ENCODE peak calls at places on chromosomes 12 and 14, in four cellular contexts. One of them, this sample, is unnamed.

GRCh38 chr14:70907996-70908917 is 998 bp downstream of the PCNX1 start:
- DNase-seq in HFFc6: peak
- DNase-seq in OCI-LY7: peak
- DNase-seq in fibroblast of mammary gland: peak
- DNase-seq in this sample: peak

GRCh38 chr12:20696181-20696580 is 1.0 kb downstream of the SLCO1C1 start:
- DNase-seq in HFFc6: no peak
- DNase-seq in OCI-LY7: no peak
- DNase-seq in fibroblast of mammary gland: peak
- DNase-seq in this sample: no peak

GRCh38 chr14:51534623-51535022 is 117.1 kb upstream of the FRMD6 start:
- DNase-seq in HFFc6: peak
- DNase-seq in OCI-LY7: no peak
- DNase-seq in fibroblast of mammary gland: no peak
- DNase-seq in this sample: no peak

GRCh38 chr14:99732436-99733220 is 48.5 kb downstream of the CYP46A1 start:
- DNase-seq in HFFc6: no peak
- DNase-seq in OCI-LY7: no peak
- DNase-seq in fibroblast of mammary gland: no peak
- DNase-seq in this sample: no peak

GRCh38 chr12:29589271-29589670 is 91.8 kb upstream of the OVCH1 start:
- DNase-seq in HFFc6: no peak
- DNase-seq in OCI-LY7: no peak
- DNase-seq in fibroblast of mammary gland: peak
- DNase-seq in this sample: no peak

GRCh38 chr14:63878052-63878451 is 25.2 kb downstream of the SYNE2 start:
- DNase-seq in HFFc6: no peak
- DNase-seq in OCI-LY7: no peak
- DNase-seq in fibroblast of mammary gland: no peak
- DNase-seq in this sample: no peak

GRCh38 chr12:49868952-49869815 is 26.3 kb upstream of the BCDIN3D start:
- DNase-seq in HFFc6: peak
- DNase-seq in OCI-LY7: no peak
- DNase-seq in fibroblast of mammary gland: peak
- DNase-seq in this sample: peak

GRCh38 chr12:123200414-123200813 is 32.5 kb downstream of the MPHOSPH9 start:
- DNase-seq in HFFc6: no peak
- DNase-seq in OCI-LY7: no peak
- DNase-seq in fibroblast of mammary gland: no peak
- DNase-seq in this sample: no peak

GRCh38 chr12:6461401-6462233 is 8.9 kb downstream of the VAMP1 start:
- DNase-seq in HFFc6: no peak
- DNase-seq in OCI-LY7: peak
- DNase-seq in fibroblast of mammary gland: no peak
- DNase-seq in this sample: no peak

GRCh38 chr12:102326987-102327386 is 129.4 kb upstream of the PMCH start:
- DNase-seq in HFFc6: no peak
- DNase-seq in OCI-LY7: no peak
- DNase-seq in fibroblast of mammary gland: peak
- DNase-seq in this sample: no peak

GRCh38 chr12:15546102-15546701 is 223.9 kb downstream of the PTPRO start:
- DNase-seq in HFFc6: no peak
- DNase-seq in OCI-LY7: peak
- DNase-seq in fibroblast of mammary gland: no peak
- DNase-seq in this sample: peak

GRCh38 chr12:107320031-107320928 is 226.9 kb upstream of the CRY1 start:
- DNase-seq in HFFc6: no peak
- DNase-seq in OCI-LY7: no peak
- DNase-seq in fibroblast of mammary gland: no peak
- DNase-seq in this sample: peak

GRCh38 chr12:112564160-112564559 is 145.4 kb downstream of the PTPN11 start:
- DNase-seq in HFFc6: no peak
- DNase-seq in OCI-LY7: no peak
- DNase-seq in fibroblast of mammary gland: no peak
- DNase-seq in this sample: no peak

GRCh38 chr12:109304485-109304884 is 4.6 kb downstream of the FOXN4 start:
- DNase-seq in HFFc6: no peak
- DNase-seq in OCI-LY7: peak
- DNase-seq in fibroblast of mammary gland: no peak
- DNase-seq in this sample: no peak

GRCh38 chr12:10501031-10501430 is 4.7 kb upstream of the EIF2S3B start:
- DNase-seq in HFFc6: no peak
- DNase-seq in OCI-LY7: peak
- DNase-seq in fibroblast of mammary gland: peak
- DNase-seq in this sample: peak

GRCh38 chr14:59870277-59871165 is at the start of gene RTN1:
- DNase-seq in HFFc6: no peak
- DNase-seq in OCI-LY7: no peak
- DNase-seq in fibroblast of mammary gland: peak
- DNase-seq in this sample: peak

GRCh38 chr12:62683724-62684501 is 217.3 kb downstream of the MON2 start:
- DNase-seq in HFFc6: peak
- DNase-seq in OCI-LY7: no peak
- DNase-seq in fibroblast of mammary gland: peak
- DNase-seq in this sample: peak

GRCh38 chr14:57299511-57299910 is 30.7 kb downstream of the AP5M1 start:
- DNase-seq in HFFc6: no peak
- DNase-seq in OCI-LY7: no peak
- DNase-seq in fibroblast of mammary gland: no peak
- DNase-seq in this sample: no peak

GRCh38 chr12:64404470-64405446 is 566 bp downstream of the XPOT start:
- DNase-seq in HFFc6: peak
- DNase-seq in OCI-LY7: peak
- DNase-seq in fibroblast of mammary gland: peak
- DNase-seq in this sample: peak

GRCh38 chr14:104372390-104373054 is 207.0 kb upstream of the C14orf180 start:
- DNase-seq in HFFc6: no peak
- DNase-seq in OCI-LY7: no peak
- DNase-seq in fibroblast of mammary gland: no peak
- DNase-seq in this sample: no peak

GRCh38 chr14:67418368-67419174 is 6.6 kb upstream of the PLEK2 start:
- DNase-seq in HFFc6: peak
- DNase-seq in OCI-LY7: no peak
- DNase-seq in fibroblast of mammary gland: no peak
- DNase-seq in this sample: peak

GRCh38 chr14:68780358-68781160 is 12.3 kb downstream of the ZFP36L1 start:
- DNase-seq in HFFc6: peak
- DNase-seq in OCI-LY7: peak
- DNase-seq in fibroblast of mammary gland: peak
- DNase-seq in this sample: peak

GRCh38 chr14:71742491-71742890 is 189.7 kb upstream of the RGS6 start:
- DNase-seq in HFFc6: no peak
- DNase-seq in OCI-LY7: no peak
- DNase-seq in fibroblast of mammary gland: no peak
- DNase-seq in this sample: no peak

GRCh38 chr12:11812558-11813421 is 163.3 kb downstream of the ETV6 start:
- DNase-seq in HFFc6: no peak
- DNase-seq in OCI-LY7: peak
- DNase-seq in fibroblast of mammary gland: no peak
- DNase-seq in this sample: peak

GRCh38 chr12:100553851-100554404 is 19.6 kb upstream of the GAS2L3 start:
- DNase-seq in HFFc6: no peak
- DNase-seq in OCI-LY7: no peak
- DNase-seq in fibroblast of mammary gland: peak
- DNase-seq in this sample: peak

GRCh38 chr12:58503731-58504520 is 416.4 kb downstream of the LRIG3 start:
- DNase-seq in HFFc6: peak
- DNase-seq in OCI-LY7: no peak
- DNase-seq in fibroblast of mammary gland: peak
- DNase-seq in this sample: no peak

GRCh38 chr12:5514016-5514415 is 82.1 kb downstream of the NTF3 start:
- DNase-seq in HFFc6: no peak
- DNase-seq in OCI-LY7: no peak
- DNase-seq in fibroblast of mammary gland: no peak
- DNase-seq in this sample: no peak

GRCh38 chr12:92602476-92602875 is 100.3 kb upstream of the PLEKHG7 start:
- DNase-seq in HFFc6: peak
- DNase-seq in OCI-LY7: no peak
- DNase-seq in fibroblast of mammary gland: peak
- DNase-seq in this sample: peak

GRCh38 chr12:4134833-4135597 is 138.5 kb upstream of the CCND2 start:
- DNase-seq in HFFc6: no peak
- DNase-seq in OCI-LY7: no peak
- DNase-seq in fibroblast of mammary gland: no peak
- DNase-seq in this sample: no peak

GRCh38 chr12:125330645-125331341 is 265.6 kb downstream of the AACS start:
- DNase-seq in HFFc6: no peak
- DNase-seq in OCI-LY7: peak
- DNase-seq in fibroblast of mammary gland: peak
- DNase-seq in this sample: peak

GRCh38 chr12:57845478-57846284 is 848 bp downstream of the CTDSP2 start:
- DNase-seq in HFFc6: peak
- DNase-seq in OCI-LY7: peak
- DNase-seq in fibroblast of mammary gland: no peak
- DNase-seq in this sample: peak

GRCh38 chr14:99703381-99703780 is 19.3 kb downstream of the CYP46A1 start:
- DNase-seq in HFFc6: no peak
- DNase-seq in OCI-LY7: no peak
- DNase-seq in fibroblast of mammary gland: no peak
- DNase-seq in this sample: no peak

GRCh38 chr12:3202734-3203446 is 125.7 kb downstream of the TSPAN9 start:
- DNase-seq in HFFc6: no peak
- DNase-seq in OCI-LY7: peak
- DNase-seq in fibroblast of mammary gland: peak
- DNase-seq in this sample: peak

GRCh38 chr14:44609201-44609600 is 102.1 kb upstream of the FSCB start:
- DNase-seq in HFFc6: no peak
- DNase-seq in OCI-LY7: no peak
- DNase-seq in fibroblast of mammary gland: no peak
- DNase-seq in this sample: no peak

GRCh38 chr12:2783936-2784600 is 10.7 kb upstream of the FKBP4 start:
- DNase-seq in HFFc6: peak
- DNase-seq in OCI-LY7: peak
- DNase-seq in fibroblast of mammary gland: peak
- DNase-seq in this sample: peak

GRCh38 chr12:94725375-94726168 is 75.2 kb upstream of the TMCC3 start:
- DNase-seq in HFFc6: peak
- DNase-seq in OCI-LY7: peak
- DNase-seq in fibroblast of mammary gland: peak
- DNase-seq in this sample: peak
- TF ChIP-seq CTCF in HFFc6: peak
- TF ChIP-seq CTCF in OCI-LY7: peak
- TF ChIP-seq CTCF in fibroblast of mammary gland: peak
- TF ChIP-seq CTCF in this sample: peak

GRCh38 chr12:53224897-53225634 is 6.9 kb downstream of the RARG start:
- DNase-seq in HFFc6: no peak
- DNase-seq in OCI-LY7: no peak
- DNase-seq in fibroblast of mammary gland: no peak
- DNase-seq in this sample: peak

GRCh38 chr12:53223006-53223305 is 9.1 kb downstream of the RARG start:
- DNase-seq in HFFc6: no peak
- DNase-seq in OCI-LY7: no peak
- DNase-seq in fibroblast of mammary gland: no peak
- DNase-seq in this sample: no peak

GRCh38 chr12:53223391-53224267 is 8.4 kb downstream of the RARG start:
- DNase-seq in HFFc6: no peak
- DNase-seq in OCI-LY7: no peak
- DNase-seq in fibroblast of mammary gland: peak
- DNase-seq in this sample: peak

GRCh38 chr12:53225635-53226424 is 6.2 kb downstream of the RARG start:
- DNase-seq in HFFc6: no peak
- DNase-seq in OCI-LY7: no peak
- DNase-seq in fibroblast of mammary gland: no peak
- DNase-seq in this sample: no peak

GRCh38 chr12:53224268-53224896 is 7.6 kb downstream of the RARG start:
- DNase-seq in HFFc6: no peak
- DNase-seq in OCI-LY7: no peak
- DNase-seq in fibroblast of mammary gland: no peak
- DNase-seq in this sample: no peak
- TF ChIP-seq CTCF in HFFc6: peak
- TF ChIP-seq CTCF in OCI-LY7: peak
- TF ChIP-seq CTCF in fibroblast of mammary gland: peak
- TF ChIP-seq CTCF in this sample: peak

DNA sequence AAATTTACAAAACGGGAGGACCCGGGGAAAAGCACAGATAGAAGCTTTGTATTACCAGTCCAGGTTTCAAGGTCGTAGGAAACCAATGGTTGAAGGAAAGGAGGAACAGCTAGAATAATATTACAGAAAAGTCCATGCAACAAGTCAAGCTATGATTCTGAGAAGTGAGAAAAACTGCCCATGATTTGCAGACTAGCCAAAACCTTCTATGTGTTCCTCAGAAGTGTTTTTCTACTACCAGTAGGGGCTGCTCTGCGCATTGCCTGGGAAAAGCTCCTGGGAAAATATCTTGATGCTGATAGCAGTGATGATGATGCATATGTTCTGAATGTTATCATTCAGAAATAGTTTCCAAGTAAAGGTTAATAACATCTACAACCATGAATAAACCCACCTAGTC is 2.2 kb downstream of the PDZRN4 start:
- DNase-seq in HFFc6: no peak
- DNase-seq in OCI-LY7: no peak
- DNase-seq in fibroblast of mammary gland: peak
- DNase-seq in this sample: no peak
- TF ChIP-seq CTCF in HFFc6: no peak
- TF ChIP-seq CTCF in OCI-LY7: peak
- TF ChIP-seq CTCF in fibroblast of mammary gland: peak
- TF ChIP-seq CTCF in this sample: peak

GRCh38 chr12:52382854-52383253 is 2.6 kb downstream of the KRT84 start:
- DNase-seq in HFFc6: no peak
- DNase-seq in OCI-LY7: no peak
- DNase-seq in fibroblast of mammary gland: no peak
- DNase-seq in this sample: no peak

GRCh38 chr12:52381206-52381605 is 4.2 kb downstream of the KRT84 start:
- DNase-seq in HFFc6: no peak
- DNase-seq in OCI-LY7: no peak
- DNase-seq in fibroblast of mammary gland: no peak
- DNase-seq in this sample: no peak

GRCh38 chr12:52378091-52378490 is 7.4 kb downstream of the KRT84 start:
- DNase-seq in HFFc6: no peak
- DNase-seq in OCI-LY7: no peak
- DNase-seq in fibroblast of mammary gland: no peak
- DNase-seq in this sample: no peak

GRCh38 chr12:52379536-52379935 is 5.9 kb downstream of the KRT84 start:
- DNase-seq in HFFc6: no peak
- DNase-seq in OCI-LY7: no peak
- DNase-seq in fibroblast of mammary gland: no peak
- DNase-seq in this sample: no peak

DNA sequence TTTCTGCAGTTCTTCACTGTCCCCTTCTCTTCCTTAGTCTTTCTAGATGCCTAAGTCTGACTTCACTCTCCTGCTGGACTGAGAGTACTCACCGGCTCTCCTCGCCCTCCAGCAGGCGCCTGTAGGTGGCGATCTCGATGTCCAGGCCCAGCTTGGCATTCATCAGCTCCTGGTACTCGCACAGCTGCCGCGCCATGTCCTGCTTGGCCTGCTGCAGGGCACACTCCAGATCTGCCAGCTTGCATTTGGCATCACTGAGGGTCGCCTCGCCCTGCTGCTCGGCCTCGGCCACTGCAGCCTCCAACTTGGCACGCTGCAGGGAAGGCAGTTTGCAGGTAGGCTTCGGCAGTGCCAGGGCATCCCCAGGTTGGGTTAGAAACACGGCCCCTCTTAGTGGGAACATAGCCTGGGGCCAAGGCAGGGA is 5.2 kb downstream of the KRT84 start:
- DNase-seq in HFFc6: peak
- DNase-seq in OCI-LY7: no peak
- DNase-seq in fibroblast of mammary gland: peak
- DNase-seq in this sample: peak
- TF ChIP-seq CTCF in HFFc6: peak
- TF ChIP-seq CTCF in OCI-LY7: peak
- TF ChIP-seq CTCF in fibroblast of mammary gland: peak
- TF ChIP-seq CTCF in this sample: peak

This sample was measured in fibroblast of the aortic adventitia.